ENCODE peak calls at places on chromosomes 1 and 21, in seven cellular contexts. C is GM23248, K is GM23338, Q is adrenal gland, E is right cardiac atrium, B is heart left ventricle, O is tibial artery. D is an unnamed sample.
A peak's percentile ranks its signal among the peaks of the same experiment; 100 is the strongest.

GRCh38 chr1:40064797-40065492 is 24.4 kb downstream of the CAP1 start:
- DNase-seq in C (no peak), K (no peak), Q (no peak), E (no peak), B (no peak), O (no peak), D (no peak)

GRCh38 chr1:49995734-49996133 is 28.0 kb downstream of the AGBL4 start:
- DNase-seq in C (no peak), K (peak; percentile 2), Q (no peak), E (no peak), B (no peak), O (no peak), D (no peak)

GRCh38 chr21:35071347-35071746 is 22.2 kb upstream of the RUNX1 start:
- DNase-seq in C (peak; percentile 39), K (no peak), Q (no peak), E (no peak), B (no peak), O (no peak), D (no peak)

GRCh38 chr1:237411621-237412020 is 369.6 kb downstream of the RYR2 start:
- DNase-seq in C (no peak), K (no peak), Q (no peak), E (no peak), B (no peak), O (no peak), D (no peak)

GRCh38 chr1:234729566-234729965 is 119.6 kb upstream of the IRF2BP2 start:
- DNase-seq in C (peak; percentile 57), K (no peak), Q (no peak), E (no peak), B (no peak), O (no peak), D (no peak)

GRCh38 chr1:160682983-160683886 is 28.4 kb downstream of the CD48 start:
- DNase-seq in C (no peak), K (no peak), Q (no peak), E (no peak), B (no peak), O (no peak), D (no peak)

GRCh38 chr1:89855413-89856123 is 34.7 kb downstream of the LRRC8D start:
- DNase-seq in C (peak; percentile 82), K (no peak), Q (no peak), E (no peak), B (no peak), O (no peak), D (no peak)

GRCh38 chr1:33957854-33958253 is 94.0 kb downstream of the HMGB4 start:
- DNase-seq in C (peak; percentile 42), K (no peak), Q (no peak), E (no peak), B (no peak), O (no peak), D (no peak)

GRCh38 chr1:168312718-168313604 is 32.3 kb downstream of the TBX19 start:
- DNase-seq in C (no peak), K (no peak), Q (no peak), E (no peak), B (no peak), O (no peak), D (no peak)

GRCh38 chr1:156706647-156707008 is 1.2 kb upstream of the CRABP2 start:
- DNase-seq in C (peak; percentile 71), K (peak; percentile 81), Q (peak; percentile 83), E (peak; percentile 88), B (peak; percentile 72), O (peak; percentile 57), D (peak; percentile 74)

GRCh38 chr1:156707486-156708244 is 2.3 kb upstream of the CRABP2 start:
- DNase-seq in C (peak; percentile 88), K (peak; percentile 78), Q (no peak), E (peak; percentile 31), B (no peak), O (no peak), D (no peak)

GRCh38 chr1:156707027-156707426 is 1.6 kb upstream of the CRABP2 start:
- DNase-seq in C (peak; percentile 52), K (no peak), Q (no peak), E (no peak), B (no peak), O (no peak), D (no peak)

GRCh38 chr1:156709031-156709430 is 3.6 kb upstream of the CRABP2 start:
- DNase-seq in C (peak; percentile 35), K (no peak), Q (no peak), E (peak; percentile 6), B (no peak), O (no peak), D (no peak)

GRCh38 chr1:156708245-156708661 is 2.9 kb upstream of the CRABP2 start:
- DNase-seq in C (peak; percentile 53), K (peak; percentile 92), Q (no peak), E (peak; percentile 16), B (no peak), O (no peak), D (no peak)
- H3K4me1 ChIP-seq in C (peaks cover 92% of the 10 kb centered on the region), K (peaks cover 76% of the 10 kb centered on the region), Q (peaks cover 41% of the 10 kb centered on the region), E (peaks cover 4% of the 10 kb centered on the region), B (peaks cover 44% of the 10 kb centered on the region), O (peaks cover 5% of the 10 kb centered on the region), D (peaks cover 42% of the 10 kb centered on the region)

GRCh38 chr1:109279615-109280278 is 3.2 kb downstream of the PSRC1 start:
- DNase-seq in C (no peak), K (no peak), Q (no peak), E (no peak), B (no peak), O (no peak), D (peak; percentile 7)
- H3K4me1 ChIP-seq in C (peaks cover 12% of the 10 kb centered on the region), K (peaks cover 25% of the 10 kb centered on the region), Q (peaks cover 21% of the 10 kb centered on the region), E (peaks cover 13% of the 10 kb centered on the region), B (peaks cover 23% of the 10 kb centered on the region), O (no peaks in the 10 kb centered on the region), D (peaks cover 35% of the 10 kb centered on the region)

DNA sequence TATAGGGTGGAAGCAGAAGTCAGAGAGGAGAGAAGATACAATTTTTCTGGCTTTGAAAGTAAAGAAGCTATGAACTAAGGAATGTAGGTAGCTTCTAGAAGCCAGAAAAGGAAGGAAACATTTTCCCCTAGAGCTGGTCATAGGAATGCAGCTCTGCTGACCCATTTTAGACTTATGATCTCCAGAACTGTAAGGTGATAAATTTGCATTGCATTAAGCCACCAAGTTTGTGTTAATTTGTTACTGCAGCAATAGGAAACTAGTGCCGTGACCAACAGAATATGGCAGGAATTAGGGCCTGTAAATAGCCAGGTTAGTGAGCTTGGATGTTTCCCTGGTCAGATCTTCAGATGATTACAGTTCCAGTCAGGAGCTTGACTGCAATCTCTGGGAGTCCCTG is 244.3 kb upstream of the C1orf105 start:
- DNase-seq in C (no peak), K (no peak), Q (no peak), E (no peak), B (no peak), O (no peak), D (no peak)
- H3K4me1 ChIP-seq in C (peaks cover 13% of the 10 kb centered on the region), K (peaks cover 9% of the 10 kb centered on the region), Q (peaks cover 18% of the 10 kb centered on the region), E (no peaks in the 10 kb centered on the region), B (peaks cover 12% of the 10 kb centered on the region), O (no peaks in the 10 kb centered on the region), D (peaks cover 23% of the 10 kb centered on the region)

GRCh38 chr1:100438789-100439188 is 86.5 kb downstream of the CDC14A start:
- DNase-seq in C (no peak), K (no peak), Q (no peak), E (no peak), B (no peak), O (no peak), D (no peak)
- H3K4me1 ChIP-seq in C (no peaks in the 10 kb centered on the region), K (peaks cover 39% of the 10 kb centered on the region), Q (no peaks in the 10 kb centered on the region), E (peaks cover 2% of the 10 kb centered on the region), B (peaks cover 9% of the 10 kb centered on the region), O (no peaks in the 10 kb centered on the region), D (peaks cover 29% of the 10 kb centered on the region)

GRCh38 chr1:41486892-41487728 is 2.6 kb upstream of the EDN2 start:
- DNase-seq in C (no peak), K (peak; percentile 45), Q (no peak), E (peak; percentile 60), B (no peak), O (no peak), D (no peak)
- H3K4me1 ChIP-seq in C (peaks cover 15% of the 10 kb centered on the region), K (peaks cover 26% of the 10 kb centered on the region), Q (peaks cover 44% of the 10 kb centered on the region), E (peaks cover 5% of the 10 kb centered on the region), B (peaks cover 59% of the 10 kb centered on the region), O (no peaks in the 10 kb centered on the region), D (peaks cover 68% of the 10 kb centered on the region)

DNA sequence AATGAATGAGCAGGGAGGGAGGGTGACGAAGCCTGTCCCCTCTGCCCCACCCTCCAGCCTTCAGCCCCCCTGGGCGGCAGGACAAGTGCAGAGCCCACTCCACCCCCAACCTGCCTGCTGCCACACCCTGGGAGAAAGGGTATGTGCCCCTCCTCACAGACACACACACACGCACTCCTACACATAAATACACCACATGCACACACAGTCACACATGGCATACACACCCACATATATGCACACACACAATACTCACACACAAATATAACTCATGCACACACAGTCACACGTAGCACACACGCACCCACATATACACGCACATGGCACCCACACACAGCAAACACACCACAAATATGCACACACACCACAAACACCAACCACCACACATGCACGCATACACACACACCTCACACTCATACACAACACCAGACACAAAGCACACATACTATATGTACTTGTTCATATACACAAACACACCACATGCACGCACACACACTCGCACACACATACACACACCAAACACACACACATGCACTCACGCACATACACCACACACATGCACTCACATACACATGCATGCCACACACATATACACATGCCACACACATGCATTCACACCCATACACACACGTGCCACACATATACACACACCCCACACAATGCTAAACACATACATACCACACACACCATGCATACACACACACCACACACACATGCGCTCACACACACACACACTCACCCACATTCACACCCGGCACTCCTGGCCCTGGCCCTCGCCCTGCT is 16.4 kb downstream of the ITGB2 start:
- DNase-seq in C (no peak), K (no peak), Q (no peak), E (no peak), B (no peak), O (no peak), D (no peak)
- H3K4me1 ChIP-seq in C (no peaks in the 10 kb centered on the region), K (no peaks in the 10 kb centered on the region), Q (no peaks in the 10 kb centered on the region), E (no peaks in the 10 kb centered on the region), B (no peaks in the 10 kb centered on the region), O (no peaks in the 10 kb centered on the region), D (no peaks in the 10 kb centered on the region)

GRCh38 chr1:27162090-27162489 is 7.2 kb upstream of the SLC9A1 start:
- DNase-seq in C (no peak), K (no peak), Q (no peak), E (no peak), B (no peak), O (no peak), D (no peak)
- H3K4me1 ChIP-seq in C (peaks cover 10% of the 10 kb centered on the region), K (no peaks in the 10 kb centered on the region), Q (no peaks in the 10 kb centered on the region), E (peaks cover 1% of the 10 kb centered on the region), B (no peaks in the 10 kb centered on the region), O (no peaks in the 10 kb centered on the region), D (peaks cover 5% of the 10 kb centered on the region)

D was measured in left ventricle myocardium inferior.